ENCODE peak calls at places on chromosome 5, in four cellular contexts. Z is fibroblast of mammary gland, Y is brain microvascular endothelial cell, A is HL-60. T is an unnamed sample.

GRCh38 chr5:74017112-74017511 is 391.1 kb downstream of the ARHGEF28 start:
- DNase-seq in Z (no peak), Y (peak; percentile 20), A (no peak), T (no peak)

GRCh38 chr5:79301046-79301712 is 65.2 kb downstream of the JMY start:
- DNase-seq in Z (peak; percentile 30), Y (no peak), A (no peak), T (peak; percentile 5)

GRCh38 chr5:144369001-144369400 is 198.3 kb downstream of the KCTD16 start:
- DNase-seq in A (no peak), Z (no peak), Y (no peak), T (no peak)

GRCh38 chr5:56166671-56167070 is 66.5 kb downstream of the ANKRD55 start:
- DNase-seq in Z (peak; percentile 28), Y (no peak), A (no peak), T (no peak)

GRCh38 chr5:52181403-52181802 is 606.3 kb upstream of the ITGA1 start:
- DNase-seq in A (no peak), Y (no peak), Z (no peak), T (no peak)

GRCh38 chr5:84383816-84384603 is 670 bp downstream of the EDIL3 start:
- DNase-seq in Y (peak; percentile 40), A (no peak), Z (peak; percentile 41), T (peak; percentile 67)

GRCh38 chr5:169756071-169756765 is 119.1 kb downstream of the DOCK2 start:
- DNase-seq in A (no peak), Y (no peak), Z (no peak), T (no peak)

GRCh38 chr5:160230686-160231527 is 1.6 kb downstream of the FABP6 start:
- DNase-seq in Z (peak; percentile 54), A (no peak), Y (peak; percentile 25), T (peak; percentile 46)

GRCh38 chr5:40406426-40407211 is 273.1 kb upstream of the PTGER4 start:
- DNase-seq in Y (no peak), Z (no peak), A (peak; percentile 62), T (no peak)

GRCh38 chr5:1763960-1764605 is 35.6 kb downstream of the MRPL36 start:
- DNase-seq in Z (no peak), Y (no peak), A (no peak), T (no peak)

GRCh38 chr5:130975299-130975698 is 189.8 kb downstream of the HINT1 start:
- DNase-seq in A (no peak), Z (no peak), Y (no peak), T (no peak)

GRCh38 chr5:1724822-1725602 is 74.6 kb downstream of the MRPL36 start:
- DNase-seq in Z (peak; percentile 9), Y (no peak), A (no peak), T (peak; percentile 14)

GRCh38 chr5:121430538-121430937 is 421.1 kb upstream of the FTMT start:
- DNase-seq in Z (no peak), A (no peak), Y (no peak), T (no peak)

DNA sequence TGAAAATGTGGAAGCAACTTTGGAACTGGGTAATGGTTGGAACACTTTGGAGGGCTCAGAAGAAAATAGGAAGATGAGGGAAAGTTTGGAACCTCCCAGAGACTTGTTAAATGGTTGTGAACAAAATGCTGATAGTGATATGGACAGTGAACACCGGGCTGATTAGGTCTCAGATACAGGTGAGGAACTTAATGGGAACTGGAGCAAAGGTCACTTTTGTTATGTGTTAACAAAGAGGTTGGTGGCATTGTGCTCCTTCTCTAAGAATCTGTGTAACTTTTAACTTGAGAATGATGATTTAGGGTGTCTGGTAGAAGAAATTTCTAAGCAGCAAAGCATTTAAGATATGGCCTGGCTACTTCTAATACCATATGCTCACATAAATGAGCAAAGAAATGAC is 36.4 kb upstream of the CXCL14 start:
- DNase-seq in A (no peak), Z (no peak), Y (no peak), T (no peak)
- H3K4me3 ChIP-seq in A (no peak overlapping the region), Z (no peak overlapping the region), Y (no peak overlapping the region), T (no peak overlapping the region)

GRCh38 chr5:13831236-13831810 is 113.2 kb downstream of the DNAH5 start:
- DNase-seq in Y (no peak), A (no peak), Z (peak; percentile 0), T (no peak)
- TF ChIP-seq CTCF in Y (no peak), A (no peak), Z (peak; percentile 1), T (no peak)

GRCh38 chr5:20618353-20618752 is 630.4 kb upstream of the CDH18 start:
- DNase-seq in Y (no peak), A (no peak), Z (no peak), T (peak; percentile 16)
- H3K4me3 ChIP-seq in Y (no peak overlapping the region), A (no peak overlapping the region), Z (no peak overlapping the region), T (no peak overlapping the region)

GRCh38 chr5:72387985-72388384 is 67.8 kb downstream of the PTCD2 start:
- DNase-seq in Y (peak; percentile 77), A (no peak), Z (peak; percentile 84), T (peak; percentile 91)

GRCh38 chr5:72394688-72395087 is 74.5 kb downstream of the PTCD2 start:
- DNase-seq in Z (peak; percentile 42), A (peak; percentile 1), Y (no peak), T (peak; percentile 50)

GRCh38 chr5:72388652-72389051 is 68.5 kb downstream of the PTCD2 start:
- DNase-seq in Y (no peak), Z (peak; percentile 71), A (no peak), T (peak; percentile 44)

GRCh38 chr5:72392326-72392733 is 72.2 kb downstream of the PTCD2 start:
- DNase-seq in A (no peak), Z (no peak), Y (no peak), T (no peak)

GRCh38 chr5:72390836-72391235 is 70.7 kb downstream of the PTCD2 start:
- DNase-seq in Y (no peak), Z (no peak), A (no peak), T (no peak)
- TF ChIP-seq CTCF in Y (no peak), Z (no peak), A (no peak), T (no peak)

DNA sequence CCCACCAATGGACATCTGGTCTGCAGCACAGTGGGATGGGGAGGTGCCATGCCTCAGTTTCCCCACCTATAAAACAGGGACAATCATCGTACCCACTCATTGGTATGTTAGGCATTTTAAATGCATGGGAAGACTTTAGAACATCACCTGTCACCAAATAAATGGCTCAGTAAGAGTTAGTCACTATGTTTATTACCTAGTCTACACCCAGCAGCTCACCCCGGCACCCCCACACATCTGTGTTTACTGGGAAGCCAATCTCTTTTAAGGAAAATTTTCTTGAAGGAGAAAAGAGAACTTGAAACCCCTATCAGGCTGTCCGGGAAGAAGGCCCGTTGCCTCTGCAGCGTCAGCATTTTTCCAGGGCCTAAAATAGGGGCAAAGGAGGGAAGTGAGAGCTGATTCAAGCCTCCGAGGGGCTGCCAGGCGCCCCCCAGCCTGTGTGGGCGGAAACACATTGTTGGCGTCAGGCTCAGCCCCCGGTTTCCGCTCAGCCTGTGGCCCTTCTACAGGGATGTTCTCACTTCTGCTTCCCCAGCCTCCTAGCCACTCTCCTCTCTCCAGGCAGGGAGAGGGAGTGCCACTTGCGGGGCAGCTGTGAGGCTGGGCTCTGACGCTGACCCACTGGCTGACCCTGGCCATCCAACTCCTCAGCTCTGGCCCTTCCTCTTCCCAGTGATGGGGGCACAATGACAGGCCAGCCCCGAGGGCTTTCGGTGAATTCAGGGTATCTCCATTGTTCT is 4.6 kb downstream of the CSF1R start:
- DNase-seq in A (peak; percentile 70), Y (no peak), Z (no peak), T (peak; percentile 52)
- H3K4me3 ChIP-seq in A (no peak overlapping the region), Y (no peak overlapping the region), Z (no peak overlapping the region), T (no peak overlapping the region)

DNA sequence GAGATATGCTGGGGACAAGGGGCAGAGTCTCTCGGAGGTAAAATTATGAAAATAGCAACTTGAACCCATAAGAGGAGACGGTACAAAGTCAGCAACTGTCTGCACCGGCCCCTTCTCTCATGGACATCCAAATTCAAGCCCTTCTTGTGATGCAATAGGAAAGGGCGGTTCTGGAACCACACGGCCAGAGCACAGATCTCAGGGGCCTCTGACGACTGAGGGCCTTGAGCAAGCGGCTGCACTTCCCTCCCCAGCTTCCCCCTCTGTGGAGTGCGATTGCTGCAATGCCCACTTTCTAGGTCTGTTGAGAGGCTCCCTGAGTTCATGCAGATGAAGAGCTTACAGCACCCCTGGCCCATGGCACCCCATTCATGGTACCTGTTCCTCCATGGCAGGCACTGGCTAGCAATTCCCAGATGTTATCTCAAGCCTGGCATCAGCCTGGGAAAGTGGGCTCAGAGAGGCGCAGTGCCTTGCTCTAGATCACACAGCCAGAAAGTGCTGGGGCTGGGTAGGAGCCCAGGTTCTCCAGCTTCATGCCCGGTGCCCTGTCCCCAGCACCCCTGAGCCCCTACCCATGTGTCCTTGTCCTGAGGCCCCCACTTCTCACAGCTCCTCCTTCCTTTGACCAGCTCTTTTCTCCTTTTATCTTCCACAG is 17.7 kb upstream of the CPLX2 start:
- DNase-seq in Z (no peak), Y (no peak), A (peak; percentile 97), T (no peak)
- TF ChIP-seq CTCF in Z (no peak), Y (no peak), A (no peak), T (no peak)

GRCh38 chr5:16935271-16936149 is 578 bp downstream of the MYO10 start:
- DNase-seq in Z (peak; percentile 30), Y (no peak), A (peak; percentile 62), T (no peak)

GRCh38 chr5:16933337-16933736 is 2.8 kb downstream of the MYO10 start:
- DNase-seq in A (no peak), Y (no peak), Z (no peak), T (no peak)

GRCh38 chr5:16936150-16937022 is at the start of gene MYO10:
- DNase-seq in Y (peak; percentile 68), A (peak; percentile 75), Z (peak; percentile 66), T (peak; percentile 88)

GRCh38 chr5:16934123-16934522 is 2.0 kb downstream of the MYO10 start:
- DNase-seq in Y (peak; percentile 83), Z (peak; percentile 58), A (peak; percentile 69), T (peak; percentile 81)

DNA sequence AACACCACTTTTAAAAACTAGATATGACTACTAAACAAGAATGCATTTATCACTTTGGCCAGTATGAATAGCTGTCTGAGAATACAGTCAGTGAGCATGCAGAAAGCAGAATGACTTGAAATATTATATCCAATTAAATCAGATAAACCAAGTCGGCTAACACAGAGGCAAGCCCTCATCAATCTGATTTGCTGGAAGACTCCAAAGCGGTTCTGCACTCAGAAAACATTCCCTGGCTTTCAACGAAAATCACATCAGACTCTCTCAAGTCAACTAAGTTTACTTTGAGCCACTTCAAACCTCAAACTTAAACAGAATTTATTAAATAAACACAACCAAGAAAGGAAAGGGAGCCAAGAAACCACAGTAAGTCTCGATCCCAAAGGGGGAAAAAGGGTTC is 1.4 kb downstream of the MYO10 start:
- DNase-seq in A (no peak), Y (no peak), Z (peak; percentile 44), T (peak; percentile 42)
- H3K4me3 ChIP-seq in A (peak overlapping the region; percentile 93), Y (peak overlapping the region; percentile 94), Z (peak overlapping the region; percentile 82), T (peak overlapping the region; percentile 96)

DNA sequence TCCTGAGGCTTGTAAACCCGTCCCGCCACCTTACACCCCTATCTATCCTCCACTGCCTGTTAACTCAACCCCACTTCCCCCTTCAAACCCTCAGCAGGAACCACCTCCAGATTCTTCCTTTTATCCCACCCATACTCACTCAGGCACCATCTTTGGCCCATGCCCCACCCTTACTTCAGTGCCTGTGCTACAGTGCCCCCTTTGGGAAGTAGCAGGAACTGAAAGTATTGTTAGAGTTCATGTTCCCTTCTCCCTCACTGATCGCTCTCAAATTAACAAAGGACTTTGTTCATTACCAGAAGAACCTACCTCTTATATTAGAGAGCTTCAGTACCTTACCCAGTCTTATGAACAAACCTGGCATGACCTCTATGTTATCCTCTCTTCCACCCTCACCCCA is 92.2 kb upstream of the MOCS2 start:
- DNase-seq in A (no peak), Y (no peak), Z (no peak), T (no peak)
- TF ChIP-seq CTCF in A (no peak), Y (peak; percentile 45), Z (peak; percentile 40), T (peak; percentile 17)

T was measured in fibroblast of pulmonary artery.